ENCODE peak calls at places on chromosomes 13 and 19, in four cellular contexts. P, R, K and I are unnamed samples.

GRCh38 chr13:84097148-84097547 is 214.9 kb upstream of the SLITRK1 start:
- DNase-seq in P (no peak), R (no peak), K (no peak), I (no peak)

GRCh38 chr19:2337329-2337707 is 8.8 kb downstream of the SPPL2B start:
- DNase-seq in P (no peak), R (peak), K (peak), I (no peak)

GRCh38 chr13:52852444-52852843 is 4.0 kb upstream of the PCDH8 start:
- DNase-seq in P (no peak), R (no peak), K (no peak), I (no peak)

GRCh38 chr19:5609881-5610280 is 12.7 kb downstream of the SAFB2 start:
- DNase-seq in P (no peak), R (no peak), K (no peak), I (no peak)

GRCh38 chr13:111398715-111399299 is 78.4 kb downstream of the TEX29 start:
- DNase-seq in P (no peak), R (no peak), K (no peak), I (no peak)

GRCh38 chr19:55058781-55059610 is 4.0 kb downstream of the RDH13 start:
- DNase-seq in P (no peak), R (peak), K (no peak), I (no peak)

GRCh38 chr19:45973564-45974338 is at the start of gene NOVA2:
- DNase-seq in P (peak), R (peak), K (peak), I (no peak)

GRCh38 chr19:58357798-58358145 is 4.5 kb upstream of the A1BG start:
- DNase-seq in P (no peak), R (no peak), K (no peak), I (no peak)

GRCh38 chr19:46503848-46504453 is 8.3 kb upstream of the PNMA8B start:
- DNase-seq in P (no peak), R (peak), K (no peak), I (no peak)

GRCh38 chr13:30362869-30363268 is 55.5 kb upstream of the KATNAL1 start:
- DNase-seq in P (no peak), R (no peak), K (no peak), I (no peak)

GRCh38 chr19:3361384-3362216 is 4.8 kb upstream of the NFIC start:
- DNase-seq in P (no peak), R (no peak), K (peak), I (no peak)

GRCh38 chr13:109012115-109012514 is 382.7 kb downstream of the MYO16 start:
- DNase-seq in P (no peak), R (peak), K (no peak), I (no peak)

GRCh38 chr19:3543150-3544053 is 4.4 kb downstream of the TEKTIP1 start:
- DNase-seq in P (no peak), R (no peak), K (no peak), I (no peak)

GRCh38 chr19:40163541-40164129 is 27.6 kb upstream of the MAP3K10 start:
- DNase-seq in P (no peak), R (no peak), K (no peak), I (no peak)

GRCh38 chr19:51566489-51567100 is 4.5 kb upstream of the ZNF175 start:
- DNase-seq in P (no peak), R (no peak), K (no peak), I (no peak)

GRCh38 chr13:59144700-59145099 is 1019.0 kb downstream of the DIAPH3 start:
- DNase-seq in P (no peak), R (no peak), K (no peak), I (no peak)

GRCh38 chr13:91785435-91786137 is 387.2 kb downstream of the GPC5 start:
- DNase-seq in P (no peak), R (no peak), K (no peak), I (no peak)

GRCh38 chr13:31394491-31394890 is 194.7 kb downstream of the B3GLCT start:
- DNase-seq in P (no peak), R (no peak), K (no peak), I (no peak)

GRCh38 chr19:45402469-45403070 is 2.3 kb downstream of the PPP1R13L start:
- DNase-seq in P (no peak), R (peak), K (no peak), I (peak)

GRCh38 chr19:29285878-29286277 is 72.9 kb upstream of the UQCRFS1 start:
- DNase-seq in P (no peak), R (peak), K (no peak), I (no peak)

GRCh38 chr13:50526771-50527567 is 316.5 kb downstream of the DLEU7 start:
- DNase-seq in P (no peak), R (no peak), K (no peak), I (no peak)

GRCh38 chr19:49097453-49098288 is 12.4 kb downstream of the SNRNP70 start:
- DNase-seq in P (peak), R (peak), K (peak), I (no peak)

GRCh38 chr19:32870154-32870573 is 597 bp upstream of the SLC7A9 start:
- DNase-seq in P (no peak), R (peak), K (no peak), I (no peak)

GRCh38 chr13:80082396-80083096 is 258.4 kb downstream of the SPRY2 start:
- DNase-seq in P (no peak), R (no peak), K (no peak), I (no peak)

GRCh38 chr13:80083097-80083429 is 257.9 kb downstream of the SPRY2 start:
- DNase-seq in P (no peak), R (no peak), K (no peak), I (no peak)

GRCh38 chr13:80086304-80086721 is 254.6 kb downstream of the SPRY2 start:
- DNase-seq in P (peak), R (no peak), K (no peak), I (peak)

GRCh38 chr13:80083516-80084085 is 257.3 kb downstream of the SPRY2 start:
- DNase-seq in P (no peak), R (no peak), K (no peak), I (no peak)

DNA sequence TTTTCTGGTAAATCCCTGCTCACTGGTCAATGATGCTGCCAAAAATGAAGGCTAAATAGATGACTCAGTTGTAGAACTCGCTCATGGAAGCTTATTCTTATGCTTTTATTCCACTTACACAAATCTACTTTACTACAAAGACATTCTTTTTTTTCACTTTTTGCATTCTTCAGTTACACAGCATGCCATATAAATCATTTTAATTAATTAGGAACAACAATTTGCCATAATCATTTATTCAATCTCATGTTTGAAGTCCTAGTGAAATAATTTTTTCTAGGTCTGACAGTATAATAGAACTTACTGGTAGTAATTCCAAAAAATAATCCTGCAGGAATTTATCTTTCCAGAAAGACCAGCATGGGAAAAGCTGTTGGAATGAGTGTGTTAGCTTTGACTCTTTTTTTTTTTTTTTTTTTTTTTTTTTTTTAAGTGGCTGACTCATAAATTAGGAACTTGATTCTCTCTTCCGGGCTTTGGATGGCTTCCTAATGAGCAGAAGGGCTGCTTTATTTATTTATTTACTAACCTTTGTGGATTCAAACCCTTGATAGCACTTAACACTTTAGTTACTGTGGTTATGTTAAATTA is 256.7 kb downstream of the SPRY2 start:
- DNase-seq in P (no peak), R (peak), K (no peak), I (no peak)
- H3K27ac ChIP-seq in P (peak), R (no peak), K (no peak), I (peak)

DNA sequence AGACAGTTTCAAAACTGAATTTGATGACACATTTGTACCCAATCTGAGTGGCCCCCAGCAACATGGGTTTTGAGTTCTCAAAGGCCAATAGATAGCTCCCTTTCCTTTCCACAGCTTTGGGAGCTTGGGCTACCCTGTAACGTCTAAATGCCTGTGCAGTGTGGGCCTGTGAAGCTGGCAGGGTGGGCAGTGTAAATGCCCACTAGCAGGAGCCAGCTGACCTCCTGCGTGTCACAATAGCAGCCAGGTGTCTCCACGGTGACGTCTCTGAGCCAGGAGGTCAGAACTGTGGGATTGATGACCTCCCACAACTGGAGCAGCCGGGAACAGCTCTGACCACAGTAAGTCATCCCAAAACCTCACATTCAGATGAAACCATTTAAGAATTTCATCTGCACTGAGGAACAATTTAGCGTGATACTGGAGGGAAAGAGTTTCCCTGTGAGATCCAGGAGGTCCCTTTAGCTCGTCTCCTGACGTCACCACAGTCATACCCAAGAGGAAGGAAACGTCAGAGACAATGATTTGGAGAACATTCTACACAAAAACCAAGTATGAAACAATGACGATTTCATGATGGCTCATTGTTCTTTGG is at the start of gene IPO5:
- DNase-seq in P (no peak), R (no peak), K (no peak), I (no peak)
- H3K27ac ChIP-seq in P (no peak), R (no peak), K (no peak), I (no peak)

DNA sequence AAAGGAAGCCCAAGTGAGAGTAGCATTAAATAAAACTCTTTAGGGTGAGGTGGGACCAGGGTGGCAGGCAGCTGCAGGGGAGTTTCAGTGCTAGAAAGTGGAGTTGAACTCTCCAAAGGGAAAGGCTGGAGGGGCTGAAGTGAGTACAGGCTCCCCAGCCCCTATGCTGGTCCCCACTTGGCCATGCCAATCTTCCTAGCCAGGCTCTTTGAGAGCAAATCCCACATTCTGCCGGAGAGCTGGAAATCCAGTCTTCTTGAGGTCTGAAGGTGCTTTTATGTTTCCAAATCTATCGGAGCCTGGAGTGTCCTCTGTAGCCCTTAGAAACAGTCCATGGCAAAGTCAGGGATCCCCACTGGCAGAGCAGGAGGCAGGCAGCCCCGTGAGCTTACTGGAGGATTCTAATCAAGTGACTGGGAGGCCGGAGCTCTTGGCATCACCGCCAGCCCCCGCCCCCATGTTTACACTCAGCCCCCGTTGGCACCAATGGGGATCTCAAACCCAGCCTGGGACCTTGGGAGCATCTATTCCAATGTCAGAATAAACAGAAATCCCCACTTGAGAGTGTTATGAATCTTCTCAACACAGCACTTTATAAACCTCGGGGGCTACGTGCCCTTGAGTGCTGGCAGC is 18.3 kb downstream of the ZNF536 start:
- DNase-seq in P (no peak), R (no peak), K (no peak), I (no peak)
- H3K27ac ChIP-seq in P (no peak), R (no peak), K (no peak), I (no peak)

DNA sequence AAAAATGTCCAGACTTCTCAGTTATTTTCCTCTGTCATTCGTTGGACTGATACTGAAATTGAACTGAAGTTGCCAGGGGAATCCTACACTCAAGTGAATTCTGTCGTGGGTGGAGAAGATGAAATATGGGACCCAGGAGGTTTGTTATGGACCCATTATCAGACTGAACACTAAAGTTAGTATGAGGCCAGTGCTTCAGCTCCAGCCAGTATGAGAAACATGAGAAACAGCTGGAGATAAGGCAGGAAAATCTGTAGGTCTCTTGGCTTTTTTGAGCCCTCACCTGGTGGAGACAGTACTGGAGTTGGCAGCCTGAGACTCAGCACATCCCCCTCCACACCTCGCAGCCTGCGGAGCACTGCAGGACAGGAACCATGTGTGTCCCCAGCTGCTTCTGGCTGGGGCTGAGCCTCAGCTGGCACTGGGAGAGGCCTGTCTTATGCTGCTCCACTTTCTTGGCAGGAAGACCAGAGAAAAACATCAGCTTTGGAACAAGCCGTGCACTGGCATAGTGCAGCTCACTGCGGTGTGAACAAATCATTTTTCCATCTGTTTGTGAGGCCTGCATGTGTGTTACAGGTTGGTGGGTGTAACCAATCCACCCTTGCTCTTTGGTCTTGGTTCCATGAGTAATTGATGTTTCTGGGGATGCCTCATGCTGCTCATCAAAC is 641.0 kb downstream of the FGF9 start:
- DNase-seq in P (no peak), R (no peak), K (no peak), I (no peak)
- H3K27ac ChIP-seq in P (no peak), R (no peak), K (no peak), I (no peak)

GRCh38 chr13:41563501-41564001 is 106.2 kb downstream of the RGCC start:
- DNase-seq in P (no peak), R (no peak), K (no peak), I (no peak)

GRCh38 chr13:41564046-41564445 is 106.7 kb downstream of the RGCC start:
- DNase-seq in P (no peak), R (no peak), K (no peak), I (no peak)

GRCh38 chr13:41568990-41569387 is 111.6 kb downstream of the RGCC start:
- DNase-seq in P (no peak), R (no peak), K (no peak), I (no peak)

GRCh38 chr13:41565221-41565620 is 107.9 kb downstream of the RGCC start:
- DNase-seq in P (no peak), R (no peak), K (no peak), I (no peak)

DNA sequence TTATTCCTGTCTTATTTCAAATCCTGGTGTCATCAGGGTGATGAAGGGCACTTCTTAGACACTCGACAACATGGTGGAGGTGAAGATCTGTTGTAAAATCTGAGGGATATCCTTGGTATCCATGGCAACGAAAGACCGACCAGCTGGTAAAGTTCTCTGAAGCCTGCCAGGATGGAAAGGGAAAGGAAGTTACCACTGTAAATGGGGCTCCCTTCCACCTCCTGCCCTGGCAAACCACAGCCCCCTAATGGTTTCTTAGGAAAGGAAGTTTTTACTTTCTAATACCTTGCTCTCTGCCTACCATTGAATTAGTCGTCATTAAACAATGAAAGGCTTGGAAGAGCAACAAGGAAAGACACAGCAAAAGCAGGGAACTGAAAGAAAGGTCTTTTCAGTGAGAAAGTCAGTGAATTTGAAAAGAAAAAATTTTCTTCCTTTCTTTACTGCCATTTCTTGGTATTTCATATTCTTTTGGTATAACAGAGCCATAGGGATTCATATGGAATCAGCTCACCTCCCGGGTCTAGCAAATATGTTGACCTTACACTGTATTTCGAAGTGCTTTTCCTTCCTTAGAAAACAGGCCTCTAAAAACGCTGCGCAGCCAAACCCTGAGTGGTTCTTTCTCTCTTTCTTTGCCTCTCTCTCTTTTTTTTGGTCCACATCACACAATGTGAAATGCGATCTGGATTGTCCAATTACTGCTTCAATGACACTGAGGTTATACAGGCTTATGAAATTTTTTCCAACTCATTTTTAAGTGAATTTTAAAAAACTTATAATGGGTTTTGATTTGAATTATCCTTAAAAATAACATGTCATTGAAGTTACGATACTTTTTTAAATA is 111.0 kb downstream of the RGCC start:
- DNase-seq in P (no peak), R (peak), K (no peak), I (no peak)
- H3K27ac ChIP-seq in P (no peak), R (peak), K (no peak), I (no peak)

GRCh38 chr19:41886761-41887710 is 4.1 kb downstream of the ARHGEF1 start:
- DNase-seq in P (no peak), R (peak), K (no peak), I (no peak)

GRCh38 chr19:41889896-41890295 is 6.9 kb downstream of the ARHGEF1 start:
- DNase-seq in P (no peak), R (no peak), K (no peak), I (no peak)

GRCh38 chr19:41888926-41889325 is 5.9 kb downstream of the ARHGEF1 start:
- DNase-seq in P (no peak), R (no peak), K (no peak), I (no peak)

GRCh38 chr19:41883821-41884733 is 1.1 kb downstream of the ARHGEF1 start:
- DNase-seq in P (peak), R (peak), K (peak), I (peak)

DNA sequence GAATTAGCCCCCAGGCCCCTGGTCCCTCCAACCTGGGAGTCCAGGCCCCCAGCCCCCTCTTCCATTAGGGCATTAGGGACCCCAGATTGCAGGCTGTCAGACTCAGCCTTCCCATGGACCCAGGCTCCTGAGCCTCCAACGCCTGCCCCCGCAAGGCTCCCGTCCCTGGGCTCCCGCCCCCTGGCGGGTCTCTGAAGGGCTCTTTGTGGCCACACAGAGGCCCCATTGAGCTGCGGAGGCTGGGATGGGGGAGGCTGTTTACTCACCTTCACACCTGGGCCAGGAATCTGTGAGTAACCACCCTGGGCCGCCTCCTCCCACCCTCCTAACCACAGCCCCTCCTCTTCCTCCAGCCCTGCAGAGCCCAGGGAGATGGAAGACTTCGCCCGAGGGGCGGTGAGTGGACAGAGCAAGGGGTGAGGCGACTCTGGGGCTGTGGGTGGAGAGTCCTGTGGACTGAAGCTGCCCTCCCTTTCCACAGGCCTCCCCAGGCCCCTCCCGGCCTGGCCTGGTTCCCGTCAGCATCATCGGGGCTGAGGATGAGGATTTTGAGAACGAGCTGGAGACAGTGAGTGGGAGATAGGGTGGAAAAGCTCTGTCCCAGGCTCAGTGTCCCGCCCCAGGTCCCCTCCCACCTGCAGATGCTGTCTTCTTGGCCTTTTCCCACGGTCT is 4.9 kb downstream of the ARHGEF1 start:
- DNase-seq in P (peak), R (peak), K (no peak), I (peak)
- H3K27ac ChIP-seq in P (peak), R (peak), K (no peak), I (peak)

DNA sequence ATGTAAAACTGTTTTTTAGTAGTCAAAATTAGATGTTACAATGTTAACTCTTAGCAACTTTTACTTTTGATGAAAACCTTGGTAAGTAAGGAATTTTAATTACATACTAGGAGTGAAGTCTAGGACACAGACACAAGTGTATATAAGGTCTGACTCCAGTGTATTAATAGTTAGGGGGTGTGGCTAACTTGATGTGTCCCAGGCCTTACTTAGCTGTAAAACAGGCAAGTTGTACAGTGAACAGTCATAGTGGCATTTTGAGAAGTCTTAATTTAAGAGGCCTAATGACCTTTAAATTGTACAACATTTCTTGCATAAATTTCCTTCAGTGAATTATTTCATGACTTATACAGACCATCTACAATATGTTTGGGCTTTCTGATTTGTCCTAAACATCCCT is 6.8 kb downstream of the ZNF431 start:
- DNase-seq in P (no peak), R (no peak), K (no peak), I (no peak)
- H3K27ac ChIP-seq in P (no peak), R (no peak), K (no peak), I (no peak)